ENCODE peak calls at places on chromosomes 11 and 22, in ten cellular contexts. L is body of pancreas, N is MM.1S, X is fibroblast of lung, V is upper lobe of right lung, K is kidney, Y is BE2C, G is adrenal gland, F is dorsolateral prefrontal cortex, P is AG04450. E is an unnamed sample.

GRCh38 chr11:31763296-31763695 is 47.8 kb downstream of the PAX6 start:
- DNase-seq in L (no peak), N (no peak), X (no peak), V (no peak), K (no peak), Y (no peak), G (no peak), F (no peak), P (no peak), E (no peak)

GRCh38 chr11:28657378-28658030 is 549.3 kb downstream of the METTL15 start:
- DNase-seq in L (no peak), N (no peak), X (peak), V (no peak), K (no peak), Y (no peak), G (no peak), F (no peak), P (no peak), E (no peak)

GRCh38 chr11:109547356-109548027 is 125.5 kb downstream of the C11orf87 start:
- DNase-seq in L (no peak), N (no peak), X (peak), V (no peak), K (no peak), Y (no peak), G (no peak), F (no peak), P (peak), E (peak)

GRCh38 chr11:62013266-62014157 is 46.1 kb upstream of the FTH1 start:
- DNase-seq in L (no peak), N (no peak), X (no peak), V (no peak), K (peak), Y (no peak), G (no peak), F (no peak), P (no peak), E (no peak)

GRCh38 chr11:118838905-118839553 is 44.7 kb upstream of the CXCR5 start:
- DNase-seq in L (no peak), N (peak), X (no peak), V (no peak), K (no peak), Y (no peak), G (no peak), F (no peak), P (no peak), E (no peak)

GRCh38 chr11:19955660-19956059 is 204.6 kb downstream of the DBX1 start:
- DNase-seq in L (no peak), N (no peak), X (no peak), V (no peak), K (no peak), Y (peak), G (no peak), F (no peak), P (no peak), E (no peak)

GRCh38 chr11:61752117-61752924 is at the start of gene MYRF:
- DNase-seq in L (peak), N (peak), X (peak), V (peak), K (no peak), Y (peak), G (no peak), F (no peak), P (no peak), E (no peak)

GRCh38 chr11:135074397-135074998 is 662.5 kb upstream of the B3GAT1 start:
- DNase-seq in L (no peak), N (no peak), X (peak), V (no peak), K (no peak), Y (no peak), G (no peak), F (no peak), P (no peak), E (no peak)

GRCh38 chr22:41367680-41368542 is 13.8 kb upstream of the TEF start:
- DNase-seq in L (peak), N (no peak), X (peak), V (peak), K (peak), Y (peak), G (peak), F (peak), P (no peak), E (peak)

GRCh38 chr11:121426476-121427454 is 25.3 kb upstream of the SORL1 start:
- DNase-seq in L (peak), N (no peak), X (no peak), V (peak), K (peak), Y (peak), G (peak), F (no peak), P (no peak), E (no peak)

GRCh38 chr11:59281177-59281576 is 68.5 kb upstream of the MPEG1 start:
- DNase-seq in L (no peak), N (no peak), X (no peak), V (no peak), K (no peak), Y (no peak), G (no peak), F (no peak), P (no peak), E (no peak)

GRCh38 chr11:34825670-34826383 is 90.4 kb downstream of the APIP start:
- DNase-seq in L (peak), N (no peak), X (no peak), V (peak), K (no peak), Y (no peak), G (no peak), F (no peak), P (no peak), E (no peak)

GRCh38 chr11:74086242-74086884 is 77.5 kb upstream of the UCP3 start:
- DNase-seq in L (no peak), N (no peak), X (peak), V (no peak), K (no peak), Y (no peak), G (no peak), F (no peak), P (no peak), E (no peak)

GRCh38 chr22:30701872-30702271 is 7.2 kb downstream of the OSBP2 start:
- DNase-seq in L (no peak), N (no peak), X (peak), V (no peak), K (no peak), Y (no peak), G (no peak), F (no peak), P (peak), E (no peak)

GRCh38 chr11:114340311-114341131 is 44.3 kb downstream of the NNMT start:
- DNase-seq in L (peak), N (peak), X (peak), V (peak), K (peak), Y (peak), G (peak), F (peak), P (peak), E (no peak)

GRCh38 chr22:50209893-50210292 is 9.1 kb downstream of the SELENOO start:
- DNase-seq in L (peak), N (peak), X (peak), V (peak), K (peak), Y (peak), G (peak), F (no peak), P (no peak), E (no peak)

GRCh38 chr11:20015529-20016427 is 144.5 kb downstream of the DBX1 start:
- DNase-seq in L (peak), N (no peak), X (peak), V (no peak), K (no peak), Y (no peak), G (no peak), F (no peak), P (no peak), E (no peak)

GRCh38 chr11:102546427-102546826 is 15.9 kb upstream of the MMP7 start:
- DNase-seq in L (no peak), N (no peak), X (peak), V (no peak), K (no peak), Y (no peak), G (no peak), F (no peak), P (no peak), E (no peak)

GRCh38 chr11:134576721-134577171 is 164.7 kb upstream of the B3GAT1 start:
- DNase-seq in L (no peak), N (no peak), X (no peak), V (no peak), K (no peak), Y (no peak), G (no peak), F (no peak), P (no peak), E (no peak)

GRCh38 chr22:50676211-50676636 is 3.6 kb downstream of the SHANK3 start:
- DNase-seq in L (no peak), N (no peak), X (no peak), V (no peak), K (no peak), Y (no peak), G (no peak), F (no peak), P (no peak), E (no peak)

GRCh38 chr11:9982127-9982795 is 311.8 kb downstream of the SBF2 start:
- DNase-seq in L (no peak), N (no peak), X (peak), V (no peak), K (no peak), Y (no peak), G (no peak), F (no peak), P (no peak), E (no peak)

GRCh38 chr22:25404923-25405853 is 159.3 kb upstream of the GRK3 start:
- DNase-seq in L (peak), N (peak), X (peak), V (peak), K (peak), Y (peak), G (peak), F (peak), P (no peak), E (no peak)

GRCh38 chr11:102678022-102678421 is 27.5 kb downstream of the MMP27 start:
- DNase-seq in L (no peak), N (no peak), X (no peak), V (no peak), K (no peak), Y (no peak), G (no peak), F (no peak), P (no peak), E (no peak)

GRCh38 chr11:2298131-2298794 is 3.5 kb downstream of the C11orf21 start:
- DNase-seq in L (no peak), N (no peak), X (no peak), V (peak), K (peak), Y (no peak), G (no peak), F (no peak), P (no peak), E (no peak)

GRCh38 chr22:46900549-46900948 is 138.1 kb downstream of the TBC1D22A start:
- DNase-seq in L (no peak), N (no peak), X (no peak), V (no peak), K (no peak), Y (no peak), G (no peak), F (no peak), P (no peak), E (no peak)

GRCh38 chr11:94638278-94638901 is 71.2 kb downstream of the PIWIL4 start:
- DNase-seq in L (no peak), N (no peak), X (peak), V (no peak), K (no peak), Y (no peak), G (no peak), F (no peak), P (no peak), E (no peak)

GRCh38 chr22:28917747-28918543 is 34.6 kb downstream of the ZNRF3 start:
- DNase-seq in L (peak), N (no peak), X (peak), V (peak), K (no peak), Y (peak), G (no peak), F (no peak), P (no peak), E (no peak)

GRCh38 chr11:12523180-12523924 is 146.0 kb downstream of the PARVA start:
- DNase-seq in L (no peak), N (no peak), X (no peak), V (no peak), K (no peak), Y (peak), G (no peak), F (no peak), P (no peak), E (no peak)

GRCh38 chr22:32745251-32745995 is 56.1 kb upstream of the TIMP3 start:
- DNase-seq in L (peak), N (no peak), X (peak), V (no peak), K (no peak), Y (no peak), G (no peak), F (no peak), P (no peak), E (no peak)

GRCh38 chr11:71489311-71490043 is 36.5 kb downstream of the NADSYN1 start:
- DNase-seq in L (no peak), N (no peak), X (peak), V (no peak), K (no peak), Y (no peak), G (no peak), F (no peak), P (peak), E (no peak)

GRCh38 chr22:17436382-17436951 is 67.2 kb downstream of the CECR2 start:
- DNase-seq in L (no peak), N (peak), X (peak), V (no peak), K (no peak), Y (no peak), G (no peak), F (no peak), P (no peak), E (no peak)

GRCh38 chr11:122707111-122707510 is 51.6 kb downstream of the UBASH3B start:
- DNase-seq in L (no peak), N (no peak), X (no peak), V (no peak), K (no peak), Y (no peak), G (no peak), F (no peak), P (no peak), E (no peak)

GRCh38 chr11:120184371-120184945 is 26.4 kb upstream of the OAF start:
- DNase-seq in L (no peak), N (no peak), X (no peak), V (peak), K (no peak), Y (no peak), G (peak), F (no peak), P (no peak), E (no peak)

GRCh38 chr11:120183701-120184141 is 27.1 kb upstream of the OAF start:
- DNase-seq in L (no peak), N (no peak), X (no peak), V (peak), K (no peak), Y (no peak), G (no peak), F (no peak), P (no peak), E (no peak)

GRCh38 chr11:120182357-120182756 is 28.5 kb upstream of the OAF start:
- DNase-seq in L (no peak), N (no peak), X (no peak), V (peak), K (peak), Y (no peak), G (no peak), F (no peak), P (no peak), E (no peak)

GRCh38 chr11:120181446-120181992 is 29.3 kb upstream of the OAF start:
- DNase-seq in L (no peak), N (no peak), X (no peak), V (peak), K (peak), Y (no peak), G (no peak), F (peak), P (no peak), E (no peak)

GRCh38 chr11:120182790-120183491 is 27.9 kb upstream of the OAF start:
- DNase-seq in L (peak), N (no peak), X (no peak), V (peak), K (peak), Y (peak), G (no peak), F (peak), P (no peak), E (no peak)
- TF ChIP-seq CTCF in L (peak), N (peak), X (peak), V (peak), K (peak), Y (peak), G (no peak), F (peak), P (peak), E (peak)

DNA sequence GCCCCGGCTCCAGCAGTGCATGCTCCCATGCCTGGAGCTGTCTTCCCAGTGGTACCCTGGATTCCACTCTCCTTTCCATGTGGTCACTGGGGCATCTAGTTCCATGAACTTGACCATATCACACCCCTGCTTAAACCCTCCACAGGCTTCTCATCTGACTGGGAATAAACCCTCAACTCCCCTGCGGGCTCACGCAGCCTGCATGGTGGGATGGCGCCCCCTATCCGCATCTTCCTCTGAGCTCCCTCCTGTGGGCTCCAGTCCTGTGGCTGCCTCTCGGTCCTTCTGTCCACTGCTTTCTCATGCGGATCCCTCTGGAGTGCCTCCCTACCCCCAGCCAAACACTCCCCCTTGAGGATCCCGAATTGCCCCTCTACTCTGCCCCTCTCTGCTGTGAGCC is 41.4 kb upstream of the TTLL12 start:
- DNase-seq in L (peak), N (no peak), X (no peak), V (no peak), K (no peak), Y (peak), G (no peak), F (no peak), P (no peak), E (no peak)
- TF ChIP-seq CTCF in L (no peak), N (peak), X (peak), V (peak), K (no peak), Y (peak), G (peak), F (peak), P (peak), E (peak)

GRCh38 chr22:48700566-48701295 is 1126.9 kb downstream of the BRD1 start:
- DNase-seq in L (no peak), N (no peak), X (no peak), V (no peak), K (peak), Y (no peak), G (no peak), F (peak), P (no peak), E (no peak)
- TF ChIP-seq CTCF in L (no peak), N (no peak), X (no peak), V (no peak), K (no peak), Y (no peak), G (no peak), F (peak), P (no peak), E (no peak)

GRCh38 chr11:3882671-3883070 is 27.2 kb downstream of the STIM1 start:
- DNase-seq in L (no peak), N (no peak), X (no peak), V (no peak), K (no peak), Y (no peak), G (no peak), F (no peak), P (no peak), E (no peak)
- TF ChIP-seq CTCF in L (no peak), N (peak), X (no peak), V (no peak), K (no peak), Y (no peak), G (no peak), F (no peak), P (no peak), E (no peak)

GRCh38 chr11:7546324-7546791 is 32.6 kb downstream of the PPFIBP2 start:
- DNase-seq in L (no peak), N (no peak), X (no peak), V (no peak), K (no peak), Y (no peak), G (no peak), F (no peak), P (no peak), E (no peak)

GRCh38 chr11:7549681-7550080 is 35.9 kb downstream of the PPFIBP2 start:
- DNase-seq in L (no peak), N (peak), X (no peak), V (no peak), K (no peak), Y (no peak), G (no peak), F (no peak), P (no peak), E (no peak)

GRCh38 chr11:7547091-7547490 is 33.3 kb downstream of the PPFIBP2 start:
- DNase-seq in L (no peak), N (no peak), X (no peak), V (no peak), K (no peak), Y (no peak), G (no peak), F (no peak), P (no peak), E (no peak)

GRCh38 chr11:7547687-7548086 is 33.9 kb downstream of the PPFIBP2 start:
- DNase-seq in L (no peak), N (no peak), X (no peak), V (no peak), K (no peak), Y (no peak), G (no peak), F (no peak), P (no peak), E (no peak)

DNA sequence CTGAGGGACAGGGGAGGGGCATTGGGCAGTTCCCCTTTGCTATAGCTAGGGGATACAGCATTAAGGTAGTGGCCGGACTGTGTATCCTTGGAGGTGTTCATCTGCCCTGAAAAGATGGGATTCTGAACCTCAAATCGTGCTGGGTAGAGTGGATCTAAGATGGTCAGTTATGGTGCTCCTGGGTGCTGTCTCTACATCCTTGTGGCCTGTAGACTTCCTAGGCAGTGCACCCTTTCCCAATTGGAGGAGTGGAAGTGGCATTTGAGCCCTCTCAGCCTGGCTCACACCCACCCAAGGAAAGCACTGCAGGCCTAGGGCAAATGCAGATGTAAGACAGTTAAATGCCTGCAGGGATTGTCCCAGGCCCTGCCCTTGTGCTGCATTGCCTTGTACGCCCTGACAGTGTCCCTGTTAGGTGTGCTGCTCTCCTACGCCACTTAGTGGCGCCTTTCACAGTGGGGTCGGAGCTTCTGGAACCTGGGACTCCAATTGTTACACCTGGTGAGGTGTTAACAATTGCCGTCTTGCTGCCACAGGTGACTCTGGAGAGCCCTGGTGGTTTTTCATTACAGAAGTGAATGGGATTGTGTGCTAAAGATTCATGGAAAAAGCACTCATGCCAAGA is 35.0 kb downstream of the PPFIBP2 start:
- DNase-seq in L (peak), N (peak), X (no peak), V (no peak), K (no peak), Y (peak), G (no peak), F (no peak), P (no peak), E (no peak)
- TF ChIP-seq CTCF in L (peak), N (peak), X (no peak), V (peak), K (peak), Y (peak), G (no peak), F (no peak), P (no peak), E (no peak)

DNA sequence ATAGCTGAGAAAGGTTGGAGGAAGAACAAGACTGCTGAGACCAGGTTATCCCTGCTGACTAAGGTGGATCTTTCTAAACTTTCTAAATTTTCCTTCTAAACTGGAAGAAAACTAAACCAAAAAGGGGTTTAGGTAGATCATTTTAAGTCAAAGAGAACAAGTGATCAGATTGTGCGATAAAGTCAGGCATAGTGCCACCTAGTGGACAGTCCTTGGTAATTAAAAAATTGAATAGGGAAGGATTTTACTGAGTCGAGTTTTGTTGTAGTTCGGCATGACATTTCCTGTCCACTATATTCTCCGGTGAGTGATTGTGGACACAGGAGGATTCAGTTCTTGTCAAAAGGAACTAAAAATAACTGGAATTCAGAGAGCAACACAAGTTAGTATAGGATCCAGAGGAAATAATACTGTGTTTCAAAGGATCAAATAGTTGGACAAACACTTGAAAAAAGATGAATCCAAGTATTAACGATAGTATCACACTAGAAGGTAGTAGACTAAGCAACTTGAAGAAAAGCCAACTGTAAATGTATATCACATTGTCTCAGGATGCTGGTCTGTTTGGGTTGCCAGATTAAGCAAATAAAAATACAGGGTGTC is 1236.4 kb downstream of the FAM181B start:
- DNase-seq in L (peak), N (peak), X (peak), V (no peak), K (no peak), Y (peak), G (no peak), F (no peak), P (peak), E (no peak)
- TF ChIP-seq CTCF in L (peak), N (peak), X (peak), V (peak), K (peak), Y (peak), G (peak), F (peak), P (peak), E (peak)